ENCODE peak calls at places on chromosomes 13 and 19, in ten cellular contexts. B, J, Z, R, P, S, H, G, F and T are unnamed samples.

GRCh38 chr13:101695870-101696516 is 243.5 kb downstream of the ITGBL1 start:
- DNase-seq in B (no peak), J (no peak), Z (no peak), R (no peak), P (no peak), S (no peak), H (no peak), G (no peak), F (no peak), T (no peak)

GRCh38 chr13:87827479-87827878 is 156.3 kb downstream of the SLITRK5 start:
- DNase-seq in B (no peak), J (no peak), Z (no peak), R (no peak), P (no peak), S (no peak), H (no peak), G (no peak), F (no peak), T (no peak)

GRCh38 chr13:23449386-23450162 is 16.1 kb upstream of the SACS start:
- DNase-seq in B (no peak), J (no peak), Z (no peak), R (peak), P (no peak), S (no peak), H (no peak), G (no peak), F (no peak), T (no peak)

GRCh38 chr13:36344173-36344572 is 2.0 kb downstream of the SPART start:
- DNase-seq in B (no peak), J (no peak), Z (no peak), R (peak), P (no peak), S (no peak), H (no peak), G (no peak), F (no peak), T (no peak)

GRCh38 chr19:23071087-23071511 is 45.7 kb upstream of the ZNF730 start:
- DNase-seq in B (peak), J (no peak), Z (peak), R (peak), P (peak), S (no peak), H (no peak), G (peak), F (peak), T (no peak)

GRCh38 chr13:113145911-113146598 is 12.4 kb upstream of the PROZ start:
- DNase-seq in B (no peak), J (no peak), Z (no peak), R (no peak), P (no peak), S (no peak), H (no peak), G (no peak), F (no peak), T (no peak)

GRCh38 chr19:4052114-4052992 is 14.3 kb downstream of the ZBTB7A start:
- DNase-seq in B (no peak), J (no peak), Z (no peak), R (peak), P (no peak), S (peak), H (no peak), G (no peak), F (peak), T (no peak)

GRCh38 chr19:8631425-8631819 is 989 bp downstream of the NFILZ start:
- DNase-seq in B (no peak), J (no peak), Z (no peak), R (peak), P (no peak), S (no peak), H (no peak), G (no peak), F (peak), T (no peak)

GRCh38 chr19:7535993-7536685 is 622 bp downstream of the PNPLA6 start:
- DNase-seq in B (no peak), J (no peak), Z (no peak), R (no peak), P (no peak), S (no peak), H (no peak), G (no peak), F (no peak), T (no peak)

GRCh38 chr13:33547035-33547434 is 261.5 kb upstream of the STARD13 start:
- DNase-seq in B (no peak), J (no peak), Z (peak), R (no peak), P (no peak), S (no peak), H (no peak), G (no peak), F (no peak), T (no peak)

GRCh38 chr13:31234729-31235128 is 35.0 kb downstream of the B3GLCT start:
- DNase-seq in B (no peak), J (no peak), Z (no peak), R (peak), P (no peak), S (peak), H (no peak), G (no peak), F (no peak), T (no peak)

GRCh38 chr13:109768176-109768575 is 18.2 kb downstream of the IRS2 start:
- DNase-seq in B (no peak), J (no peak), Z (no peak), R (no peak), P (no peak), S (no peak), H (no peak), G (no peak), F (no peak), T (no peak)

GRCh38 chr19:8208119-8208709 is 956 bp upstream of the CERS4 start:
- DNase-seq in B (no peak), J (no peak), Z (no peak), R (no peak), P (no peak), S (no peak), H (no peak), G (peak), F (no peak), T (no peak)